ENCODE peak calls at places on chromosomes 16 and 17, in nine cellular contexts. S, T, D, L, N, Y, Q, W and I are unnamed samples.

GRCh38 chr17:35847633-35848373 is 20.9 kb downstream of the HEATR9 start:
- DNase-seq in N (no peak), Y (no peak), Q (no peak), T (no peak), D (no peak), L (no peak), W (no peak), S (no peak), I (no peak)

GRCh38 chr16:58331024-58331707 is 36.3 kb upstream of the PRSS54 start:
- DNase-seq in T (no peak), S (no peak), Y (no peak), N (no peak), W (no peak), Q (no peak), D (no peak), L (no peak), I (no peak)

GRCh38 chr16:88566158-88566557 is 4.0 kb upstream of the ZC3H18 start:
- DNase-seq in Q (no peak), S (no peak), T (peak), Y (no peak), D (peak), W (no peak), L (peak), N (no peak), I (no peak)

GRCh38 chr16:28104404-28104803 is 40.9 kb upstream of the GSG1L start:
- DNase-seq in L (no peak), W (no peak), D (no peak), Y (no peak), S (no peak), N (no peak), T (no peak), Q (no peak), I (no peak)

GRCh38 chr17:8109669-8110455 is 8.5 kb downstream of the ALOXE3 start:
- DNase-seq in N (peak), T (peak), W (no peak), Q (peak), D (no peak), L (peak), Y (peak), S (peak), I (no peak)

GRCh38 chr17:6444573-6445335 is 499 bp downstream of the PIMREG start:
- DNase-seq in L (no peak), S (no peak), D (no peak), N (no peak), W (no peak), Y (no peak), Q (no peak), T (no peak), I (no peak)

GRCh38 chr17:50045154-50045553 is 10.8 kb upstream of the ITGA3 start:
- DNase-seq in Q (no peak), Y (no peak), L (no peak), T (no peak), N (no peak), S (no peak), D (no peak), W (no peak), I (no peak)

GRCh38 chr16:25014500-25015147 is 545 bp downstream of the ARHGAP17 start:
- DNase-seq in N (no peak), S (peak), D (peak), Y (no peak), W (no peak), Q (peak), L (peak), T (peak), I (peak)

GRCh38 chr16:2904922-2905240 is 6.8 kb upstream of the FLYWCH1 start:
- DNase-seq in Q (no peak), D (no peak), Y (peak), L (no peak), N (no peak), S (no peak), T (no peak), W (no peak), I (peak)